ENCODE peak calls at places on chromosomes 7 and 10, in four cellular contexts. N, Y, E and M are unnamed samples.

GRCh38 chr10:122147731-122148130 is 123.4 kb upstream of the BTBD16 start:
- DNase-seq in N (no peak), Y (no peak), E (no peak), M (no peak)

GRCh38 chr7:132611056-132611455 is 34.8 kb upstream of the PLXNA4 start:
- DNase-seq in N (no peak), Y (no peak), E (no peak), M (no peak)

GRCh38 chr7:155959894-155960293 is 147.6 kb upstream of the SHH start:
- DNase-seq in N (no peak), Y (no peak), E (no peak), M (no peak)

GRCh38 chr7:155803418-155804376 is 8.6 kb downstream of the SHH start:
- DNase-seq in N (no peak), Y (no peak), E (no peak), M (peak; percentile 91)

GRCh38 chr7:115047968-115048720 is 126.2 kb downstream of the MDFIC start:
- DNase-seq in N (no peak), Y (no peak), E (no peak), M (no peak)

GRCh38 chr10:101938316-101939272 is 95.0 kb upstream of the KCNIP2 start:
- DNase-seq in N (no peak), Y (no peak), E (peak; percentile 13), M (no peak)

GRCh38 chr7:101232141-101232821 is 5.3 kb downstream of the CLDN15 start:
- DNase-seq in N (no peak), Y (no peak), E (no peak), M (peak; percentile 71)

GRCh38 chr7:31006864-31007263 is 43.1 kb downstream of the GHRHR start:
- DNase-seq in N (no peak), Y (no peak), E (no peak), M (no peak)

GRCh38 chr10:26860026-26860541 is 674 bp downstream of the ABI1 start:
- DNase-seq in N (peak; percentile 71), Y (peak; percentile 58), E (peak; percentile 66), M (peak; percentile 76)

GRCh38 chr7:69476416-69476815 is 121.9 kb upstream of the AUTS2 start:
- DNase-seq in N (no peak), Y (no peak), E (no peak), M (no peak)

GRCh38 chr10:131685576-131685975 is 215.2 kb upstream of the PPP2R2D start:
- DNase-seq in N (no peak), Y (no peak), E (no peak), M (no peak)

GRCh38 chr10:3293536-3294431 is 121.2 kb upstream of the PITRM1 start:
- DNase-seq in N (no peak), Y (no peak), E (no peak), M (no peak)

GRCh38 chr10:103416436-103417147 is 20.2 kb downstream of the PDCD11 start:
- DNase-seq in N (peak; percentile 53), Y (peak; percentile 22), E (peak; percentile 65), M (no peak)

GRCh38 chr10:11002485-11002884 is 15.2 kb upstream of the CELF2 start:
- DNase-seq in N (no peak), Y (no peak), E (no peak), M (no peak)

GRCh38 chr7:117323877-117324699 is 1.2 kb upstream of the WNT2 start:
- DNase-seq in N (peak; percentile 83), Y (peak; percentile 41), E (peak; percentile 32), M (peak; percentile 56)

GRCh38 chr7:17402628-17403278 is 104.3 kb downstream of the AHR start:
- DNase-seq in N (no peak), Y (no peak), E (no peak), M (no peak)

GRCh38 chr10:48289652-48290238 is 15.2 kb upstream of the FRMPD2 start:
- DNase-seq in N (peak; percentile 54), Y (peak; percentile 46), E (peak; percentile 32), M (peak; percentile 55)

GRCh38 chr10:69968830-69969229 is 83.8 kb upstream of the MACROH2A2 start:
- DNase-seq in N (no peak), Y (no peak), E (no peak), M (no peak)

GRCh38 chr7:144975882-144976281 is 140.0 kb upstream of the TPK1 start:
- DNase-seq in N (no peak), Y (no peak), E (no peak), M (no peak)

GRCh38 chr10:68727146-68727545 is 6.1 kb downstream of the CCAR1 start:
- DNase-seq in N (no peak), Y (no peak), E (no peak), M (no peak)

GRCh38 chr10:123038782-123039631 is 30.2 kb downstream of the ACADSB start:
- DNase-seq in N (no peak), Y (no peak), E (no peak), M (no peak)

GRCh38 chr10:93204494-93205485 is 131.1 kb downstream of the CYP26A1 start:
- DNase-seq in N (no peak), Y (no peak), E (no peak), M (no peak)

GRCh38 chr7:6015917-6016652 is 7.0 kb downstream of the AIMP2 start:
- DNase-seq in N (peak; percentile 72), Y (peak; percentile 74), E (peak; percentile 46), M (peak; percentile 68)

GRCh38 chr10:51090190-51090589 is 15.9 kb downstream of the PRKG1 start:
- DNase-seq in N (peak; percentile 28), Y (no peak), E (peak; percentile 25), M (no peak)

GRCh38 chr7:45151131-45151684 is 6.4 kb upstream of the RAMP3 start:
- DNase-seq in N (no peak), Y (no peak), E (no peak), M (no peak)

GRCh38 chr7:45151967-45152366 is 5.6 kb upstream of the RAMP3 start:
- DNase-seq in N (no peak), Y (no peak), E (no peak), M (no peak)

GRCh38 chr7:45149606-45150005 is 8.0 kb upstream of the RAMP3 start:
- DNase-seq in N (no peak), Y (no peak), E (no peak), M (no peak)

GRCh38 chr7:45148653-45148973 is 9.0 kb upstream of the RAMP3 start:
- DNase-seq in N (no peak), Y (no peak), E (no peak), M (no peak)

DNA sequence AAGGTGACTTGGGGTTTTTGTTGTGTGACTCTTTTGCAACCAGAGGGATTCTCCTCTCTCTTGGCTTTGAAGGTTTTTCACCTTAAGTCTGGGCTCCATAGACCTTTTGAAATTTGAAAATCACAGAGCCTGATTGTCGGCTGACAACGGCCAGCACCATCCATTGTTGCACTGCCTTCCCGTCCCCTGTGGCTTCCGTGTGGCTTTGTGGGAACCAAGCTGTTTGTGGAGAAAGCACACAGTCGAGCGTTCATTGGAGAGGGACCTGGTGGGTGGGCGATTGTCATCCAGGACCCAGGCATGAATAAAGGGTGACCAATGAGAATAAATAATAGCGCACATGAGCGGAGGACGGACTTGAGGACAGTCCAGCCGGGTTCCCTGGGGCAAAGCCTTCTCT is 7.4 kb upstream of the RAMP3 start:
- DNase-seq in N (no peak), Y (no peak), E (no peak), M (no peak)
- H3K4me3 ChIP-seq in N (no peak overlapping the region), Y (no peak overlapping the region), E (no peak overlapping the region), M (no peak overlapping the region)

GRCh38 chr10:128027306-128027705 is 98.9 kb downstream of the MKI67 start:
- DNase-seq in N (no peak), Y (no peak), E (no peak), M (no peak)
- H3K4me1 ChIP-seq in N (no peaks in the 10 kb centered on the region), Y (peaks cover 44% of the 10 kb centered on the region), E (peaks cover 26% of the 10 kb centered on the region), M (no peaks in the 10 kb centered on the region)

DNA sequence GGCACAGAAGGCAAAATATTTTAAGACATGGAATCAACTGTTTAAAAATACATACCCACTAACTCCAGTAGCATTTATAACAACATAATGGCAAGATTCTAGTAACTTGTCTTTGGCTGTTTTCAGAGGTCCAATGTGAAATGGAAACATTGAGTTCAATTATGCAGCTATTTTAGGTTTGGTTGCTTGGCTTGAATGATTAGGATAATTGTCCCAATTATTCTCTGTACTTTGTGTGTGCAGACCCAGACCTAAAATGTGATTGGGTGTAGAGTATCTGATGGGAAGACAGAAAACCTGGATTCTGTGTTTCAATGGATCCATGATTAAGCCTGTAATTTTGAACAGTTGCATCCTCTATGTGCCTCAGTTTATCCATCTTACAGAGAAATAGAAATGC is 392.7 kb upstream of the NFE2L3 start:
- DNase-seq in N (no peak), Y (no peak), E (no peak), M (no peak)
- H3K27me3 ChIP-seq in N (no peaks in the 10 kb centered on the region), Y (no peaks in the 10 kb centered on the region), E (no peaks in the 10 kb centered on the region), M (peaks cover 5% of the 10 kb centered on the region)

DNA sequence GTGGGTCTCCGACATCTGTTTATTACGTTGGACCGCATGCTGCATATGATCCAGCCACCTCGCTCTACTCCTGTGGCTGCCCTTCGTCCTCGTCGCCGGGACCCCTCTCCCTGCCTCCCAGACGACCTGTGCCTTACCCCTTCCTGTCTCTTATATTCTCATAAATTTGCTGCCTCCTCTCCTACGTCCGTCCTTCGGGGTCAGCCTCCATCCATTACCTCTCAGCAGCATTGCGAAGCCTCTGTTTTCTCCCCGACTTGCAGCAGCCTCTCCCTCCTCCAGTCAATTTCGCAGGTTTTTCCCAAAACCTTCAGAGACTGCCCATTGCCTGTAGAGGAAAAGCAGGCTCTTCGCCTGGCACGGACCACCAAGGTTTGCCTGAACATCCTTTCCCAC is 39.4 kb upstream of the LEP start:
- DNase-seq in N (no peak), Y (no peak), E (no peak), M (no peak)
- H3K4me3 ChIP-seq in N (peak overlapping the region; percentile 21), Y (peak overlapping the region; percentile 44), E (no peak overlapping the region), M (no peak overlapping the region)

GRCh38 chr7:99623091-99623693 is 6.4 kb downstream of the ZSCAN25 start:
- DNase-seq in N (no peak), Y (no peak), E (no peak), M (no peak)
- H3K4me1 ChIP-seq in N (no peaks in the 10 kb centered on the region), Y (peaks cover 8% of the 10 kb centered on the region), E (peaks cover under 1% of the 10 kb centered on the region), M (no peaks in the 10 kb centered on the region)

GRCh38 chr7:28411876-28412662 is at the start of gene CREB5:
- DNase-seq in N (no peak), Y (no peak), E (peak; percentile 14), M (no peak)
- H3K27me3 ChIP-seq in N (no peaks in the 10 kb centered on the region), Y (no peaks in the 10 kb centered on the region), E (no peaks in the 10 kb centered on the region), M (peaks cover 33% of the 10 kb centered on the region)